ENCODE peak calls at places on chromosome 21, in eight cellular contexts. B is astrocyte; C is fibroblast of lung; T is cardiac muscle cell; V is CD8-positive, alpha-beta T cell; J is IMR-90; H is left lung; Q is uterus. X is an unnamed sample.

GRCh38 chr21:37435719-37436118 is 69.1 kb downstream of the DYRK1A start:
- DNase-seq in H (no peak), T (no peak), Q (no peak), B (no peak), J (no peak), C (no peak), V (no peak), X (no peak)

GRCh38 chr21:29382029-29382654 is 83.4 kb downstream of the BACH1 start:
- DNase-seq in J (peak), Q (no peak), B (peak), V (no peak), C (peak), H (no peak), T (peak), X (no peak)

GRCh38 chr21:45283611-45284455 is 3.9 kb downstream of the POFUT2 start:
- DNase-seq in B (no peak), C (no peak), J (no peak), V (no peak), H (peak), T (no peak), Q (peak), X (peak)

GRCh38 chr21:30072496-30072895 is 94.1 kb downstream of the CLDN17 start:
- DNase-seq in H (no peak), T (peak), B (no peak), J (no peak), C (peak), Q (no peak), V (no peak), X (no peak)

GRCh38 chr21:35478096-35479080 is 429.3 kb upstream of the RUNX1 start:
- DNase-seq in H (no peak), J (peak), C (peak), Q (no peak), B (peak), T (peak), V (no peak), X (no peak)

GRCh38 chr21:38459490-38459889 is 38.8 kb downstream of the ERG start:
- DNase-seq in T (no peak), C (no peak), B (no peak), H (no peak), Q (no peak), V (no peak), J (no peak), X (no peak)

GRCh38 chr21:41425954-41426655 is at the start of gene MX1:
- DNase-seq in J (peak), T (peak), B (peak), V (peak), C (peak), Q (peak), H (peak), X (peak)

GRCh38 chr21:42302292-42302650 is 12.9 kb downstream of the TFF3 start:
- DNase-seq in T (no peak), B (no peak), Q (no peak), H (peak), V (no peak), J (no peak), C (no peak), X (no peak)

GRCh38 chr21:25298512-25299491 is 308.5 kb downstream of the MRPL39 start:
- DNase-seq in V (no peak), B (peak), Q (no peak), C (peak), T (no peak), H (no peak), J (no peak), X (no peak)

GRCh38 chr21:46425061-46425460 is 33.6 kb upstream of the DIP2A start:
- DNase-seq in J (no peak), C (no peak), H (no peak), Q (no peak), B (no peak), V (peak), T (no peak), X (peak)

GRCh38 chr21:32713726-32714125 is 14.1 kb downstream of the SYNJ1 start:
- DNase-seq in V (no peak), B (no peak), J (no peak), Q (no peak), H (no peak), C (no peak), T (no peak), X (no peak)

GRCh38 chr21:42389449-42389835 is 6.4 kb downstream of the TMPRSS3 start:
- DNase-seq in T (no peak), C (no peak), Q (no peak), H (no peak), B (no peak), J (no peak), V (no peak), X (no peak)

GRCh38 chr21:25421327-25422028 is 185.8 kb downstream of the MRPL39 start:
- DNase-seq in T (peak), C (peak), V (peak), B (peak), J (peak), H (no peak), Q (no peak), X (no peak)

GRCh38 chr21:37862536-37862935 is 53.7 kb downstream of the KCNJ6 start:
- DNase-seq in B (no peak), H (no peak), V (no peak), J (peak), Q (no peak), T (peak), C (peak), X (no peak)

GRCh38 chr21:45966995-45967394 is 14.6 kb upstream of the COL6A1 start:
- DNase-seq in Q (peak), C (no peak), V (no peak), B (no peak), H (no peak), T (no peak), J (no peak), X (no peak)

GRCh38 chr21:45331521-45332257 is 44.0 kb upstream of the POFUT2 start:
- DNase-seq in J (no peak), B (no peak), C (no peak), Q (no peak), H (peak), T (no peak), V (no peak), X (no peak)

GRCh38 chr21:45088729-45089128 is 14.3 kb downstream of the ADARB1 start:
- DNase-seq in B (no peak), Q (no peak), C (no peak), J (no peak), V (no peak), T (no peak), H (no peak), X (no peak)

GRCh38 chr21:29104239-29104708 is 26.2 kb upstream of the MAP3K7CL start:
- DNase-seq in V (no peak), H (no peak), B (peak), J (peak), Q (no peak), C (peak), T (no peak), X (no peak)

GRCh38 chr21:26026113-26026512 is 144.5 kb downstream of the APP start:
- DNase-seq in J (no peak), H (no peak), T (no peak), Q (no peak), C (no peak), V (no peak), B (no peak), X (no peak)

GRCh38 chr21:29096619-29097018 is 23.2 kb upstream of the CCT8 start:
- DNase-seq in C (no peak), B (no peak), H (no peak), Q (no peak), T (no peak), J (no peak), V (no peak), X (no peak)

GRCh38 chr21:15088483-15088882 is 23.7 kb upstream of the NRIP1 start:
- DNase-seq in V (no peak), J (no peak), B (no peak), T (no peak), H (no peak), Q (no peak), C (no peak), X (no peak)

GRCh38 chr21:41759926-41760325 is 6.9 kb downstream of the RIPK4 start:
- DNase-seq in T (no peak), V (no peak), H (no peak), C (no peak), J (no peak), Q (no peak), B (no peak), X (no peak)

GRCh38 chr21:36320421-36321324 is 676 bp downstream of the MORC3 start:
- DNase-seq in T (peak), C (peak), Q (peak), H (peak), B (peak), V (no peak), J (peak), X (peak)

GRCh38 chr21:41593051-41593783 is 85.3 kb upstream of the TMPRSS2 start:
- DNase-seq in J (no peak), V (peak), C (no peak), B (no peak), Q (no peak), T (no peak), H (no peak), X (no peak)

GRCh38 chr21:36820176-36821031 is 121.5 kb downstream of the SIM2 start:
- DNase-seq in H (no peak), J (no peak), Q (no peak), B (no peak), T (no peak), V (no peak), C (peak), X (no peak)

GRCh38 chr21:33945652-33946270 is 30.2 kb upstream of the ATP5PO start:
- DNase-seq in T (no peak), V (no peak), C (no peak), B (no peak), J (no peak), Q (no peak), H (no peak), X (no peak)
- H3K27ac ChIP-seq in T (no peak), V (no peak), C (no peak), B (no peak), J (no peak), Q (no peak), H (no peak), X (no peak)

GRCh38 chr21:31558839-31559367 is 100.6 kb upstream of the SOD1 start:
- DNase-seq in V (peak), B (peak), Q (peak), T (peak), J (peak), C (peak), H (peak), X (peak)
- TF ChIP-seq CTCF in V (no peak), B (no peak), Q (no peak), T (peak), J (no peak), C (no peak), H (no peak), X (peak)

GRCh38 chr21:21196848-21197247 is 198.6 kb downstream of the NCAM2 start:
- DNase-seq in J (no peak), C (no peak), T (no peak), B (no peak), H (no peak), V (no peak), Q (no peak), X (no peak)
- H3K27ac ChIP-seq in J (no peak), C (no peak), T (no peak), B (peak), H (no peak), V (no peak), Q (no peak), X (no peak)

DNA sequence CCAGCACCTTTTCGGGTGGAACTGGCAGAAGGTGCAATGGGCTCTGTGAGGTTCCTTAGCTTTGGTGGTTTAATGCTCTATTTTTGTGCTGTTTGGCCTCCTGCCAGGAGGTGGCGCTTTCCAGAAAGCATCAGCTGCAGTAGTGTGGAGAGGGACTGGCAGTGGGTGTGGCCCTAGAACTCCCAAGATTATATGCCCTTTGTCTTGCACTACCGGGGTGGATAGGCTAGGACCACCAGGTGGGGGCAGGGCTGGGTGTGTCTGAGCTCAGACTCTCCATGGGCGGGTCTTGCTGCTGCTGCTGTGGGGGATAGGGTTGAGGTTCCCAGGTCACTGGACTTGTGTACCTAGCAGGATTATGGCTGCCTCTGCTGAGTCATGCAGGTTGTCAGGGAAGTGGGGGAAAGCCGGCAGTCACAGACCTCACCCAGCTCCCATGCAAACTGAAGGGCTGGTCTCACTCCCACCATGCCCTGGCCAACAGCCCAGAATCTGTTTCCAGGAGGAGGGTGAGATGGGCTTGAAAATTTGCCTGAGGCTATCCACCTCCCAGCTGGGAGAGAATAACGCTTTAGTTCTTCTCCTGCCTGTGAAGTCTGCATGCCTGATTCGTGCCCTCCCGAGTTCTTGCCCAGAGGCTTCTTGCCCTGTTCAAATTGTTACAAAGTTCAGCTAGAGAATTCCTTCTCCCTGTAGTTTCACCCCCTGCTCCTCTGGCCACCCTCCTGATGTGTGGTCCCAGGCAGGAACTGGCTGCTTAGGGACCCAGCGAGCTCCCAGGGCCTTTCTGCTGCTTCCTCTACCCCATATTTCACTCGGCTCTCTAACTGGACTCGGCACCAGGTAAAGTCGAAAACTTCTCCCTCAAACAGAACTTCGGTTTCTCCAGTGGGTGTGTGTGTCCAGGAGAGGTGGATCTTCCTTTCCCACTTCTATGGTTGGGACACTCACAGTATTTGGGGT is 76.5 kb upstream of the BTG3 start:
- DNase-seq in H (peak), Q (peak), B (peak), J (peak), T (peak), C (peak), V (peak), X (peak)
- TF ChIP-seq CTCF in H (peak), Q (no peak), B (no peak), J (no peak), T (no peak), C (no peak), V (peak), X (peak)

GRCh38 chr21:43735236-43736091 is 16.5 kb downstream of the PDXK start:
- DNase-seq in H (peak), Q (no peak), V (no peak), C (no peak), J (no peak), T (no peak), B (no peak), X (no peak)
- H3K27ac ChIP-seq in H (no peak), Q (peak), V (no peak), C (peak), J (no peak), T (peak), B (no peak), X (peak)

DNA sequence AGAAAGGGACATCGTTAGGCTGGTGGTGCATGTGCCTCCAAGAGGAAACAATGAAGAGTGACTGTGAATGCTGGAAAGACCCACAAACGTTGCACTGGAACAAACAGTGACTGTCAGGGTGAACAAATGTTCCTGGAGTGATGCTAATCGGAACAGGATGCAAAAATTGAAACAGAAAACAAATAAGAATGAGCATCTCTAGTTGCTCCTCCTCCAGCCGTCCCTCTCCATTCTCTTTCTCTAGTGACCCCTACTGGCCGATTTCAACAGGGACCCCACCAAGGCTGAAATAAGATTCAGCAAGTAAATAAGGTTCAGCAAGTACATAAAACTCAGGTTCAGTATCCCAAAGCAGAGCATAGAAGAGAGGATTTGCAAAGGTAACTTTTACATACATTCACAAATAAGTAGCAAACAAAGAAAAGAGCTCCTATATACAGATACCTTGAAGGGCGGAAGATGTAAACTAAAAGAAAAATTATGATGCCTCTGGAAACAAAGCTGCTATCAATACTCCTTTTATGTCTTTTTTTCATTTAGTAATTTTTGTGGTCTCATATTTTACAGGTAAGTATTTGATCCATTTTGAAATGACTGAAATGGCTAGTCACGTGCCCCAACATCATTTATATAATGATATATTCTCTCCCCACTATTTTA is 836.1 kb upstream of the ADAMTS5 start:
- DNase-seq in V (no peak), H (no peak), C (no peak), B (no peak), Q (peak), J (peak), T (peak), X (no peak)
- TF ChIP-seq CTCF in V (no peak), H (peak), C (peak), B (peak), Q (peak), J (peak), T (peak), X (peak)

GRCh38 chr21:39668369-39668768 is 55.6 kb downstream of the B3GALT5 start:
- DNase-seq in H (no peak), B (no peak), V (no peak), C (no peak), Q (no peak), J (no peak), T (no peak), X (no peak)

GRCh38 chr21:39667353-39667891 is 54.7 kb downstream of the B3GALT5 start:
- DNase-seq in C (no peak), V (no peak), H (no peak), B (no peak), Q (no peak), J (no peak), T (no peak), X (no peak)

GRCh38 chr21:39666026-39666425 is 53.3 kb downstream of the B3GALT5 start:
- DNase-seq in B (no peak), Q (no peak), T (no peak), H (no peak), C (no peak), J (no peak), V (no peak), X (no peak)

GRCh38 chr21:39664586-39664985 is 51.8 kb downstream of the B3GALT5 start:
- DNase-seq in Q (no peak), C (no peak), B (no peak), V (no peak), T (no peak), J (no peak), H (no peak), X (no peak)

GRCh38 chr21:39666681-39667315 is 54.1 kb downstream of the B3GALT5 start:
- DNase-seq in Q (no peak), J (no peak), H (no peak), V (no peak), B (no peak), T (no peak), C (no peak), X (no peak)
- H3K27ac ChIP-seq in Q (no peak), J (no peak), H (no peak), V (no peak), B (no peak), T (no peak), C (no peak), X (no peak)

GRCh38 chr21:17045214-17045835 is 467.5 kb upstream of the CXADR start:
- DNase-seq in T (peak), V (no peak), J (peak), B (peak), C (peak), H (no peak), Q (no peak), X (no peak)
- TF ChIP-seq CTCF in T (peak), V (no peak), J (peak), B (peak), C (peak), H (peak), Q (peak), X (peak)

GRCh38 chr21:31641416-31641922 is 18.0 kb upstream of the SOD1 start:
- DNase-seq in V (no peak), H (no peak), B (no peak), T (no peak), C (no peak), J (no peak), Q (no peak), X (no peak)
- H3K27ac ChIP-seq in V (no peak), H (no peak), B (no peak), T (no peak), C (no peak), J (no peak), Q (no peak), X (no peak)

X was measured in lower lobe of right lung.